ENCODE peak calls at places on chromosomes 5 and 9, in eight cellular contexts. G is CD8-positive, alpha-beta T cell; F is HAP-1; D is heart left ventricle; K is sigmoid colon; E is small intestine; Z is DND-41; V is fibroblast of lung. C is an unnamed sample.

GRCh38 chr9:76302947-76303550 is 91.2 kb downstream of the RFK start:
- DNase-seq in K (no peak), D (no peak), E (peak; percentile 52), G (no peak), V (peak; percentile 81), F (peak; percentile 58), Z (peak; percentile 12), C (no peak)

GRCh38 chr5:149759563-149759962 is 29.5 kb downstream of the PPARGC1B start:
- DNase-seq in G (no peak), V (no peak), Z (no peak), D (no peak), E (no peak), K (no peak), F (no peak), C (no peak)

GRCh38 chr9:136300016-136300415 is 3.9 kb downstream of the CCDC187 start:
- DNase-seq in K (no peak), Z (no peak), D (no peak), E (no peak), G (no peak), F (no peak), V (no peak), C (no peak)

GRCh38 chr5:67058998-67059746 is 137.4 kb downstream of the CD180 start:
- DNase-seq in Z (no peak), F (no peak), D (peak; percentile 29), E (no peak), G (no peak), V (no peak), K (no peak), C (no peak)

GRCh38 chr5:177163500-177163899 is 29.9 kb downstream of the NSD1 start:
- DNase-seq in D (no peak), V (no peak), G (no peak), E (no peak), F (no peak), K (no peak), Z (no peak), C (no peak)

GRCh38 chr9:126721531-126722098 is 83.2 kb upstream of the ZBTB43 start:
- DNase-seq in K (no peak), E (no peak), D (no peak), V (no peak), G (peak; percentile 24), F (no peak), Z (no peak), C (no peak)

GRCh38 chr9:105232207-105232606 is 12.2 kb upstream of the SLC44A1 start:
- DNase-seq in G (no peak), E (no peak), K (no peak), F (no peak), D (no peak), Z (no peak), V (no peak), C (no peak)

GRCh38 chr9:99867968-99868367 is 38.5 kb upstream of the STX17 start:
- DNase-seq in F (no peak), D (no peak), G (no peak), E (no peak), Z (no peak), K (no peak), V (no peak), C (no peak)

GRCh38 chr9:2502760-2503159 is 118.8 kb upstream of the VLDLR start:
- DNase-seq in D (no peak), K (no peak), F (no peak), E (no peak), V (peak; percentile 33), G (no peak), Z (no peak), C (no peak)
- H3K36me3 ChIP-seq in D (no peaks in the 10 kb centered on the region), K (no peaks in the 10 kb centered on the region), F (no peaks in the 10 kb centered on the region), E (no peaks in the 10 kb centered on the region), V (no peaks in the 10 kb centered on the region), G (no peaks in the 10 kb centered on the region), Z (no peaks in the 10 kb centered on the region), C (no peaks in the 10 kb centered on the region)

GRCh38 chr5:56853710-56854109 is 38.4 kb downstream of the MAP3K1 start:
- DNase-seq in E (no peak), K (no peak), D (no peak), V (no peak), Z (no peak), F (no peak), G (no peak), C (no peak)
- H3K4me1 ChIP-seq in E (peaks cover 23% of the 10 kb centered on the region), K (peaks cover 55% of the 10 kb centered on the region), D (peaks cover 95% of the 10 kb centered on the region), V (peaks cover 3% of the 10 kb centered on the region), Z (peaks cover 8% of the 10 kb centered on the region), F (no peaks in the 10 kb centered on the region), G (peaks cover 45% of the 10 kb centered on the region), C (peaks cover 38% of the 10 kb centered on the region)

GRCh38 chr9:82037126-82037525 is 48.6 kb downstream of the SPATA31D1 start:
- DNase-seq in Z (no peak), V (no peak), G (no peak), K (no peak), F (no peak), E (no peak), D (no peak), C (no peak)

GRCh38 chr9:82031538-82032280 is 43.1 kb downstream of the SPATA31D1 start:
- DNase-seq in V (peak; percentile 73), Z (no peak), E (peak; percentile 9), K (peak; percentile 76), D (peak; percentile 59), G (no peak), F (no peak), C (no peak)

GRCh38 chr9:82036101-82036500 is 47.5 kb downstream of the SPATA31D1 start:
- DNase-seq in E (no peak), D (no peak), K (no peak), V (no peak), G (no peak), F (no peak), Z (no peak), C (no peak)

GRCh38 chr9:82038897-82039296 is 50.3 kb downstream of the SPATA31D1 start:
- DNase-seq in K (no peak), Z (no peak), D (no peak), F (no peak), V (no peak), E (no peak), G (no peak), C (no peak)

GRCh38 chr9:82035332-82035731 is 46.8 kb downstream of the SPATA31D1 start:
- DNase-seq in F (no peak), K (no peak), E (no peak), V (peak; percentile 38), Z (no peak), D (no peak), G (no peak), C (no peak)
- H3K36me3 ChIP-seq in F (no peaks in the 10 kb centered on the region), K (no peaks in the 10 kb centered on the region), E (no peaks in the 10 kb centered on the region), V (no peaks in the 10 kb centered on the region), Z (no peaks in the 10 kb centered on the region), D (no peaks in the 10 kb centered on the region), G (no peaks in the 10 kb centered on the region), C (no peaks in the 10 kb centered on the region)

GRCh38 chr5:172642926-172643325 is 1.9 kb downstream of the NEURL1B start:
- DNase-seq in Z (no peak), K (no peak), V (no peak), E (no peak), G (no peak), D (no peak), F (no peak), C (no peak)
- H3K4me1 ChIP-seq in Z (peaks cover 15% of the 10 kb centered on the region), K (peaks cover 70% of the 10 kb centered on the region), V (peaks cover 8% of the 10 kb centered on the region), E (peaks cover 5% of the 10 kb centered on the region), G (peaks cover 4% of the 10 kb centered on the region), D (peaks cover 63% of the 10 kb centered on the region), F (peaks cover 5% of the 10 kb centered on the region), C (peaks cover 48% of the 10 kb centered on the region)

DNA sequence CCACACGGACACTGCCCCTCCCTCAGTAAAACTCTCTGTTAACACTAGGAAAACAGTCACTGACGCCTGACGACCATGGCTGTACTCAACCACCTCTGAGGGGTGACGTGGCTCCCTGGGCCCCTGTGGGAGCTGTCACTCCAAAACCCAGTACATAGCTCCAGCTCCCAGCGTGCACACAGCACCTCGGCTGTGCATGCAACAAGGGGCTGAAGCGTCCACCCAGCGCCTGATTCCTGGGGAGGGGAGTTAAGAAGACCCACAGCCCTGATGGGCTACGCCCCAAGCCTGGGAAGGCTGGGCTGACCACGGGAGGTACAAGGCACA is 36.3 kb downstream of the SLC12A7 start:
- DNase-seq in F (no peak), G (no peak), Z (no peak), K (no peak), D (no peak), E (no peak), V (no peak), C (no peak)
- H3K36me3 ChIP-seq in F (no peaks in the 10 kb centered on the region), G (peaks cover 7% of the 10 kb centered on the region), Z (no peaks in the 10 kb centered on the region), K (peaks cover 8% of the 10 kb centered on the region), D (peaks cover 27% of the 10 kb centered on the region), E (peaks cover 11% of the 10 kb centered on the region), V (peaks cover 1% of the 10 kb centered on the region), C (peaks cover 74% of the 10 kb centered on the region)

GRCh38 chr9:92613268-92614122 is 56.4 kb downstream of the IPPK start:
- DNase-seq in K (peak; percentile 61), E (no peak), G (no peak), V (no peak), D (no peak), F (no peak), Z (no peak), C (no peak)
- H3K4me1 ChIP-seq in K (peaks cover 61% of the 10 kb centered on the region), E (no peaks in the 10 kb centered on the region), G (no peaks in the 10 kb centered on the region), V (peaks cover 31% of the 10 kb centered on the region), D (peaks cover 16% of the 10 kb centered on the region), F (peaks cover 7% of the 10 kb centered on the region), Z (no peaks in the 10 kb centered on the region), C (peaks cover 60% of the 10 kb centered on the region)

GRCh38 chr5:163459465-163459887 is 426 bp downstream of the NUDCD2 start:
- DNase-seq in G (no peak), F (peak; percentile 44), D (no peak), V (no peak), Z (no peak), E (no peak), K (no peak), C (no peak)

GRCh38 chr5:163456029-163456589 is 3.8 kb downstream of the NUDCD2 start:
- DNase-seq in F (no peak), E (no peak), G (no peak), Z (no peak), V (peak; percentile 23), K (no peak), D (no peak), C (no peak)

GRCh38 chr5:163458778-163459405 is 1.0 kb downstream of the NUDCD2 start:
- DNase-seq in G (no peak), D (no peak), V (peak; percentile 10), E (peak; percentile 20), K (no peak), F (no peak), Z (no peak), C (no peak)

GRCh38 chr5:163453705-163454104 is 6.2 kb downstream of the NUDCD2 start:
- DNase-seq in G (no peak), F (no peak), K (no peak), E (no peak), Z (no peak), V (peak; percentile 35), D (no peak), C (no peak)

DNA sequence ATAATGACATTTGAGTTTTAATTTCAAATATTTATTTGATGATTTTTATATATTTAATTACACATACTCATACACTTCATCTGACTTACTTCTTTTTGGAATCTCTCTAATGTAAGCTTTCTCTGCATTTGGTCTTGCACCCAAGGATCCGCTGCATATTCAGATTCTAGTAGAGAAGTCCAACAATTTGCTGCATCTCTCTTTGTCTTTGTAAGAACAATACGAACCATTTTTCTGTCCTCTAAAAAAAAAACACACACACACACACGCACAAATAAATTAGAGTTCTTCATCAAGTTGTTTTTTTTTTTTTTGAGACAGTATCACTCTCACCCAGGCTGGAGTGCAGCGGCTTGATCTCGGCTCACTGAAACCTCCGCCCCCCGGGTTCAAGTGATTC is 3.1 kb downstream of the NUDCD2 start:
- DNase-seq in K (no peak), G (no peak), Z (no peak), V (no peak), D (no peak), F (no peak), E (no peak), C (no peak)
- H3K36me3 ChIP-seq in K (no peaks in the 10 kb centered on the region), G (peaks cover 9% of the 10 kb centered on the region), Z (peaks cover 39% of the 10 kb centered on the region), V (no peaks in the 10 kb centered on the region), D (peaks cover 4% of the 10 kb centered on the region), F (peaks cover 40% of the 10 kb centered on the region), E (peaks cover 3% of the 10 kb centered on the region), C (no peaks in the 10 kb centered on the region)

C was measured in esophagus squamous epithelium.